ENCODE peak calls at places on chromosomes 16 and 17, in seven cellular contexts. M, Y, S, R, A, F and U are unnamed samples.

GRCh38 chr17:67528751-67529436 is 151.8 kb downstream of the PITPNC1 start:
- DNase-seq in S (peak; percentile 40), Y (peak; percentile 88), A (no peak), R (peak; percentile 98), F (peak; percentile 83), M (peak; percentile 93), U (peak; percentile 86)

GRCh38 chr16:27242868-27243590 is 25.5 kb downstream of the NSMCE1 start:
- DNase-seq in M (peak; percentile 98), Y (peak; percentile 36), S (no peak), F (no peak), R (peak; percentile 98), A (no peak), U (no peak)

GRCh38 chr16:17342031-17342430 is 128.7 kb downstream of the XYLT1 start:
- DNase-seq in S (no peak), F (no peak), R (no peak), Y (no peak), A (no peak), M (no peak), U (no peak)

GRCh38 chr16:75068632-75069031 is 47.9 kb downstream of the LDHD start:
- DNase-seq in Y (no peak), S (no peak), A (no peak), F (no peak), M (no peak), R (no peak), U (no peak)

GRCh38 chr17:55607736-55608341 is 96.6 kb upstream of the SMIM36 start:
- DNase-seq in Y (no peak), A (no peak), S (no peak), R (peak; percentile 86), F (no peak), M (peak; percentile 71), U (peak; percentile 33)

GRCh38 chr16:3058173-3059030 is 7.0 kb upstream of the IL32 start:
- DNase-seq in A (no peak), R (peak; percentile 43), Y (peak; percentile 85), S (peak; percentile 23), M (no peak), F (no peak), U (peak; percentile 81)

GRCh38 chr17:49616086-49616485 is 40.4 kb downstream of the NXPH3 start:
- DNase-seq in Y (no peak), F (no peak), R (no peak), A (no peak), M (no peak), S (no peak), U (peak; percentile 25)

GRCh38 chr16:2520784-2521577 is 810 bp downstream of the AMDHD2 start:
- DNase-seq in M (no peak), A (no peak), R (peak; percentile 57), F (peak; percentile 88), S (no peak), Y (peak; percentile 45), U (peak; percentile 68)

GRCh38 chr17:79628861-79629547 is 18.2 kb upstream of the RBFOX3 start:
- DNase-seq in R (no peak), Y (peak; percentile 24), S (no peak), M (no peak), A (no peak), F (no peak), U (no peak)

GRCh38 chr17:7997186-7997585 is 5.2 kb upstream of the GUCY2D start:
- DNase-seq in Y (peak; percentile 82), S (no peak), F (no peak), R (peak; percentile 28), M (peak; percentile 36), A (no peak), U (peak; percentile 67)

GRCh38 chr17:40645291-40645690 is 2.3 kb downstream of the SMARCE1 start:
- DNase-seq in A (no peak), M (no peak), R (no peak), F (no peak), S (no peak), Y (no peak), U (no peak)

GRCh38 chr17:57595942-57596695 is 149.0 kb downstream of the CCDC182 start:
- DNase-seq in A (no peak), M (no peak), F (no peak), S (no peak), Y (no peak), R (no peak), U (no peak)

GRCh38 chr16:13070268-13070667 is 168.9 kb downstream of the SHISA9 start:
- DNase-seq in R (no peak), F (no peak), M (no peak), S (peak; percentile 88), Y (peak; percentile 87), A (peak; percentile 84), U (peak; percentile 98)

GRCh38 chr17:74295625-74296547 is 21.9 kb downstream of the DNAI2 start:
- DNase-seq in S (no peak), F (no peak), Y (no peak), A (no peak), R (no peak), M (no peak), U (no peak)

GRCh38 chr17:48128411-48128810 is 20.8 kb downstream of the SNX11 start:
- DNase-seq in F (no peak), R (no peak), S (no peak), M (no peak), Y (no peak), A (no peak), U (no peak)

GRCh38 chr17:14813649-14814048 is 451.5 kb downstream of the PMP22 start:
- DNase-seq in F (peak; percentile 25), R (no peak), Y (peak; percentile 92), A (peak; percentile 82), M (no peak), S (no peak), U (peak; percentile 85)

DNA sequence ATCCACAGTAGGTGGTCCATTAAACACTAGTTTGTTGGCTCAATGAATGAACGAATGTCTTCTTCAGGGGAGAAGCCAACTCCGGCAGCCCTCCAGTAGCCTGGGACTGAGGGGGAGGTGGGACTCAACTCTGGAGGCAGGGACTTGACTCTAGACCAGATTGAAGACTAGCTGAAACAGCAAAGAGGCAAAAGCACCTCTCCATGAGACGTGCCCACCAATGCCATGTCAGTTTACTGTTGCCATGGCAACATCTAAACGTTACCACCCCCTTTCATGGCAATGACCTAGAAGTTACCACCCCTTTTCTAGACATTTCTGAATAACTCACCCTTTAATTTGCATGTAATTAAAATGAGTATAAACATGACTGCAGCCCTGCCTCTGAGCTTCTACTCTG is 91.8 kb downstream of the ASIC2 start:
- DNase-seq in A (no peak), S (no peak), M (no peak), R (no peak), F (no peak), Y (peak; percentile 27), U (peak; percentile 65)
- H3K4ac ChIP-seq in A (no peak overlapping the region), S (no peak overlapping the region), M (no peak overlapping the region), R (no peak overlapping the region), F (no peak overlapping the region), Y (no peak overlapping the region), U (no peak overlapping the region)

DNA sequence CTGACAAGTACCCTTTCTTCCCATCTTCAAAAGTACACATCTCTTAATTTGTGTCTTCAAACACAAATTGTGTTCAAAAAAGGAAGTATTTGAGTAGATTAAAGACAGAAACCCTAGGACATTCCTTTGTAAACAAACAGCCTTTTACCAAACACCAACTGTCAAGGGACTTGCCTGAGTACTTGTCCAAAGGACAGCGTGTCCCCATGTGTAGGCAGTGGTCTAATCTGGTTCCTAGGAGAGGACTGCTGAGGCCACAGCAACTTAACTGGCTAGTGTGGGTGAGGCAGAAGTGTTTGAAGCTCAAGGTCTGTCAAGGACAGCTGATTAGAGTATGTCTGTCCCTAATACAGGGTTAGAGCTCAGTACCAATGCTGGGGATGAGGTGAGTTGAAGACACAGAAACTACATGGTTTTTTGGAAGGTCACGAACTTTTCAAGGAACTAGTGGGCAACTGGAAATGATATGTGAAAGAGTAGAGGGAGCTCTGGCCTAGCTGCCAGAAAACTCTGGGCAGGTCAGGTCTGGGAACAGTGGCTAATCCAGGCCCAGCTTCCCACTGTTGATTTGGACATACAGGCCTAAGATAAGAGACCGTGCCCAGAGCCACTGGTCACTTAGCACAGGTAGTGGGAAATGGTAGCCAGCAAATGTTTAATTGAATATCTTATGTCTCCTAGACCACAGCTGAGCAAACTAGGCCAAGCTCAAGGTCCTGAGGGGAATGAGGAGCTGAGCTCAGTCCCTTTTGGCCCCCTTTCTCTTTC is 10.1 kb downstream of the HMOX2 start:
- DNase-seq in S (no peak), M (no peak), Y (no peak), F (no peak), A (no peak), R (no peak), U (no peak)
- H3K27ac ChIP-seq in S (no peak overlapping the region), M (no peak overlapping the region), Y (no peak overlapping the region), F (no peak overlapping the region), A (peak overlapping the region; percentile 39), R (no peak overlapping the region), U (no peak overlapping the region)

DNA sequence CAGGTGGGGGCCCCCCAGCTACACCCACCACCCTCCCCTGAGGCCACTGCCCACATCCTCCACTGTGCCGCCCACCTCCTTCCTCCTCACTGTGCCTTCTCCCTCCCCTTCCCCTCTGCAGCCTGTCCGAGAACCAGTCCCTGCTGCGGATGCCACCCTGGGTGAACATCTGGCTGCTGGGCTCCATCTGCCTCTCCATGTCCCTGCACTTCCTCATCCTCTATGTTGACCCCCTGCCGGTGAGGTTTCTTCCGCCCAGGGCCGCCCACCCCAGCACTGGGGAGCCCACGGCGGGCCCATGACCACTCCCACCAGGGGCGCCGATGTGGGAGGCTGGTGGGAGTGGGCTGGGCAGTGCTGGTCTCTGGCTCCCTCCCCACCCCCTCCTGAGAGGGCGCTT is 22.1 kb downstream of the RABEP2 start:
- DNase-seq in F (no peak), Y (no peak), A (no peak), R (no peak), M (no peak), S (no peak), U (no peak)
- H3K18ac ChIP-seq in F (no peak overlapping the region), Y (no peak overlapping the region), A (no peak overlapping the region), R (no peak overlapping the region), M (no peak overlapping the region), S (peak overlapping the region; percentile 2), U (no peak overlapping the region)

DNA sequence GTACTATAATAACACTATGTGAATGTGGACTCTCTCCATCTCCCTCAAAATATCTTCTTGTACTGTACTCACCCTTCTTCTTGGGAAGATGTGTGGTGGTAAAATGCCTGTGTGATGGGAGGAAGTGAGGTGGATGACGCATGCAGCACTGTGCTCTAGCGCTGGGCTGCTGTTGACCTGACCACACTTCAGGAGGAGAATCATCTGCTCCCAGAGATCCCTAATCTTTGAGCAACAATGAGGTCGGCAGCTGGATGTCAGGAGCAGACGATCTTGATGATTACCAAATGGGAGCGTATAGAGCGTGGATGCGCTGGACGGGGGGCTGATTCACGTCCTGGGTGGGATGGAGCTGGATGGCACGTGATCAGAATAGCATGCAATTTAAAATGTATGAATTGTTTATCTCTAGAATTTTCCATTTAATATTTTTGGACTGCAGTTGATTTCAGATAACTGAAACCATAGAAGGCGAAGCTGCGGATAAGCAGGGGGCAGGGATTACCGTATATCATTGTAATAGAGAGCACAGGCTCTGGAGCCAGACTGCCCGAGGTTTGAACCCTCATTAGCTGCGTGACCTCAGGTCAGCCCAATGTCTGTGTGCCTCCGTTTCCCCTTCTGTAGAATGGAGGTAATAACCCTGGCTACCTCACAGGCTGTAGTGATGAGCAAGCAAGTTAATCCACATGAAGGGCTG is 23.7 kb upstream of the CYLD start:
- DNase-seq in Y (no peak), M (peak; percentile 36), S (no peak), F (no peak), A (no peak), R (no peak), U (no peak)
- H3K4ac ChIP-seq in Y (no peak overlapping the region), M (no peak overlapping the region), S (no peak overlapping the region), F (no peak overlapping the region), A (no peak overlapping the region), R (no peak overlapping the region), U (no peak overlapping the region)